ENCODE peak calls at places on chromosomes 6 and 20, in four cellular contexts. Q is fibroblast of mammary gland, K is BE2C, A is A549. H is an unnamed sample.

GRCh38 chr20:43843096-43843964 is 71.3 kb upstream of the TOX2 start:
- DNase-seq in Q (peak), K (no peak), A (no peak), H (no peak)

GRCh38 chr20:10563935-10564492 is 109.8 kb downstream of the JAG1 start:
- DNase-seq in Q (no peak), K (no peak), A (no peak), H (no peak)

GRCh38 chr20:32325706-32326506 is 32.2 kb upstream of the ASXL1 start:
- DNase-seq in Q (peak), K (no peak), A (peak), H (no peak)

GRCh38 chr6:34465551-34466241 is at the start of gene PACSIN1:
- DNase-seq in Q (no peak), K (peak), A (no peak), H (peak)

GRCh38 chr20:63120286-63121090 is 95.4 kb downstream of the YTHDF1 start:
- DNase-seq in Q (no peak), K (no peak), A (no peak), H (peak)

GRCh38 chr20:44576297-44576696 is 6.1 kb upstream of the PKIG start:
- DNase-seq in Q (peak), K (no peak), A (no peak), H (no peak)

GRCh38 chr6:77462359-77463307 is 658 bp downstream of the HTR1B start:
- DNase-seq in Q (no peak), K (no peak), A (no peak), H (peak)

GRCh38 chr20:36462440-36463211 is 78.7 kb upstream of the MYL9 start:
- DNase-seq in Q (peak), K (peak), A (no peak), H (peak)

GRCh38 chr6:131958551-131959470 is 7.6 kb upstream of the CCN2 start:
- DNase-seq in Q (no peak), K (no peak), A (no peak), H (no peak)

GRCh38 chr20:62893700-62894099 is 32.1 kb upstream of the TCFL5 start:
- DNase-seq in Q (no peak), K (no peak), A (no peak), H (no peak)

GRCh38 chr6:108518714-108519576 is 41.8 kb upstream of the FOXO3 start:
- DNase-seq in Q (peak), K (peak), A (peak), H (peak)

GRCh38 chr6:113011389-113011788 is 664.3 kb downstream of the RFPL4B start:
- DNase-seq in Q (no peak), K (no peak), A (no peak), H (no peak)

GRCh38 chr6:31945507-31946369 is at the start of gene CFB:
- DNase-seq in Q (peak), K (no peak), A (peak), H (no peak)

GRCh38 chr6:44388135-44388487 is 605 bp downstream of the CDC5L start:
- DNase-seq in Q (no peak), K (no peak), A (no peak), H (peak)

GRCh38 chr6:46325561-46326525 is 155.1 kb upstream of the ENPP5 start:
- DNase-seq in Q (peak), K (peak), A (no peak), H (peak)

GRCh38 chr6:20542927-20543602 is 8.8 kb downstream of the CDKAL1 start:
- DNase-seq in Q (peak), K (no peak), A (no peak), H (no peak)

GRCh38 chr6:37638414-37639079 is 59.1 kb downstream of the MDGA1 start:
- DNase-seq in Q (no peak), K (no peak), A (no peak), H (no peak)

GRCh38 chr6:137657351-137657911 is 163.2 kb upstream of the OLIG3 start:
- DNase-seq in Q (no peak), K (no peak), A (no peak), H (no peak)

GRCh38 chr6:125474061-125474460 is 172.3 kb upstream of the HDDC2 start:
- DNase-seq in Q (peak), K (no peak), A (no peak), H (no peak)

GRCh38 chr6:156564128-156564806 is 212.9 kb upstream of the ARID1B start:
- DNase-seq in Q (peak), K (peak), A (peak), H (peak)

GRCh38 chr20:9075264-9076095 is 6.6 kb downstream of the PLCB4 start:
- DNase-seq in Q (no peak), K (no peak), A (no peak), H (no peak)

GRCh38 chr20:18496042-18496441 is 983 bp downstream of the RBBP9 start:
- DNase-seq in Q (peak), K (no peak), A (no peak), H (peak)

GRCh38 chr6:116371384-116372209 is 850 bp downstream of the DSE start:
- DNase-seq in Q (peak), K (peak), A (peak), H (peak)

GRCh38 chr6:116400376-116400775 is 29.6 kb downstream of the DSE start:
- DNase-seq in Q (peak), K (no peak), A (no peak), H (no peak)

GRCh38 chr20:34675561-34675960 is 1.3 kb downstream of the PIGU start:
- DNase-seq in Q (no peak), K (no peak), A (no peak), H (no peak)

GRCh38 chr20:43983359-43983758 is 68.7 kb downstream of the TOX2 start:
- DNase-seq in Q (no peak), K (peak), A (no peak), H (no peak)

GRCh38 chr20:51431321-51431720 is 111.2 kb downstream of the NFATC2 start:
- DNase-seq in Q (no peak), K (no peak), A (no peak), H (no peak)

GRCh38 chr6:21109421-21110178 is 484.0 kb upstream of the SOX4 start:
- DNase-seq in Q (peak), K (no peak), A (peak), H (no peak)

GRCh38 chr20:50712771-50713676 is 18.4 kb upstream of the PARD6B start:
- DNase-seq in Q (no peak), K (no peak), A (no peak), H (no peak)

GRCh38 chr20:45011108-45011526 is 44.8 kb downstream of the STK4 start:
- DNase-seq in Q (peak), K (peak), A (peak), H (peak)

GRCh38 chr20:49278036-49278816 is at the start of gene ZNFX1:
- DNase-seq in Q (peak), K (peak), A (peak), H (peak)
- TF ChIP-seq CTCF in Q (no peak), K (no peak), A (no peak), H (no peak)

GRCh38 chr6:6217838-6218237 is 102.6 kb downstream of the F13A1 start:
- DNase-seq in Q (no peak), K (no peak), A (no peak), H (no peak)
- TF ChIP-seq CTCF in Q (no peak), K (no peak), A (no peak), H (no peak)

GRCh38 chr6:164035912-164036485 is 621.5 kb downstream of the QKI start:
- DNase-seq in Q (no peak), K (no peak), A (no peak), H (peak)

GRCh38 chr6:164042212-164042611 is 627.7 kb downstream of the QKI start:
- DNase-seq in Q (no peak), K (no peak), A (no peak), H (no peak)

GRCh38 chr6:164040994-164041393 is 626.5 kb downstream of the QKI start:
- DNase-seq in Q (no peak), K (no peak), A (no peak), H (no peak)

GRCh38 chr6:164037165-164037564 is 622.6 kb downstream of the QKI start:
- DNase-seq in Q (no peak), K (no peak), A (no peak), H (no peak)

GRCh38 chr6:164039954-164040375 is 625.4 kb downstream of the QKI start:
- DNase-seq in Q (peak), K (no peak), A (no peak), H (no peak)
- TF ChIP-seq CTCF in Q (no peak), K (no peak), A (no peak), H (no peak)

GRCh38 chr6:296151-297122 is 4.2 kb downstream of the DUSP22 start:
- DNase-seq in Q (no peak), K (no peak), A (no peak), H (no peak)
- TF ChIP-seq CTCF in Q (no peak), K (no peak), A (no peak), H (no peak)

DNA sequence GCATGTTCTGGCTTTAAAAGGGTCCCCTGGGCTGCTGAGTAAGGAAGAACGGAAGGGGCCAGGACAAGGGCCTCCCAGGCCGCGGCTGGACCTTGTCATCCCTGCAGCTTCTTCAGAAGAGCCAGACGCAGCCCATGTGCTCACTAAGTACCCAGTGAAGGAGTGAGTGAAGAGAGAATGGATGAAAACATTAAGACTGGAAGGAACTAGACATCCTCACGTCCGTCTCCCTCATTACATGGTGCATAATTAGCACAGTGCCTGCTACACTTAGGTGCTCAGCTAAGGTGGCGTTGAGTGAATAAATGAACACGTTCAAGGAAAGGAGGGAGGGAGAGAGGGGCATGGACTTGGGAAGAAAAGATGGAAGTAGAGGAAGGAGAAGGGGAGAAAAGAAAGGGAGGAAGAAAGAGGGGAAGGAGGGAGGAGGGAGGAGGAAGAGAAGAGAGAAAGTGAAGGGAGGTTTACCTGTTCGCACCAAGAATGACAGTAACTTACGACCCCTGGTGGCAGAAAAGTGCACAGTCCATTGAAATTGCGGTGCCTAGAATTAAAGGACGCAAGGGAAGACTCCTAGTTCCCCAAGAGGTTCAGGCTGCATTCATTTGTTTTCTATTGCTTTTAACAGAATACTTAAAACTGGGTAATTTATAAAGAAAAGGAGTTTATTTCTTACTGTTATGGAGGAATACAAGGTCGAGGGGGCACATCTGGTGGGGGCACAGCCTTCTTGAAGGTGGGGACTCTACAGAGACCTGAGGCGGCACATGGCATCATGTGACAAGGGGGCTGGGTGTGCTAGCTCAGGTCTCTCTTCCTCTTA is 8.0 kb downstream of the TP53RK start:
- DNase-seq in Q (peak), K (peak), A (peak), H (peak)
- TF ChIP-seq CTCF in Q (peak), K (peak), A (peak), H (peak)

GRCh38 chr6:154501287-154501868 is 9.1 kb downstream of the CNKSR3 start:
- DNase-seq in Q (no peak), K (no peak), A (no peak), H (no peak)

GRCh38 chr6:154498340-154498934 is 12.0 kb downstream of the CNKSR3 start:
- DNase-seq in Q (no peak), K (no peak), A (no peak), H (no peak)

GRCh38 chr6:154502564-154502963 is 7.9 kb downstream of the CNKSR3 start:
- DNase-seq in Q (no peak), K (no peak), A (no peak), H (no peak)

GRCh38 chr6:154499854-154500589 is 10.5 kb downstream of the CNKSR3 start:
- DNase-seq in Q (no peak), K (no peak), A (no peak), H (no peak)

DNA sequence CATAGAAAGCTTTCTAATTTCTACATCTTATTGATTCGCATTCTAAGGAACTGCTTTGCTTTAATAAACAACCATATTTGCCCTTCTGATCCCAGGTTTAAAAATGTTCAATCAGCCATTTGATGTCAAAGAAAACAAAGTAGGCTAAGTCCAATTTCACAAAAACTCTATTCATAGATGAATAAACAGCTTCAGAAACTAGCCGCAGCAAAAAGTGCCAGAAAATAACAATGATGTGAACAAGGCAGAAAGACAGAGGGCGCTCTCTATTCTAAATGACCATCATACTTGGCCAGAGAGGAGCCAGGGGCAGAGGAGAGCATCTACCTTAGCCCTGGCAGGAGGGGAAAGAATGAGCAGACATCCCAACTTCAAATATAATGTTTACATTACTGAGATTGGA is 9.7 kb downstream of the CNKSR3 start:
- DNase-seq in Q (no peak), K (no peak), A (no peak), H (no peak)
- TF ChIP-seq CTCF in Q (peak), K (peak), A (peak), H (peak)

GRCh38 chr6:17707371-17707651 is 586 bp upstream of the NUP153 start:
- DNase-seq in Q (no peak), K (no peak), A (no peak), H (no peak)

GRCh38 chr6:17709476-17709875 is 2.8 kb upstream of the NUP153 start:
- DNase-seq in Q (peak), K (no peak), A (no peak), H (no peak)

GRCh38 chr6:17712573-17712972 is 5.8 kb upstream of the NUP153 start:
- DNase-seq in Q (no peak), K (no peak), A (no peak), H (no peak)

GRCh38 chr6:17706580-17707370 is at the start of gene NUP153:
- DNase-seq in Q (peak), K (peak), A (peak), H (peak)

GRCh38 chr6:17710331-17710730 is 3.6 kb upstream of the NUP153 start:
- DNase-seq in Q (peak), K (no peak), A (no peak), H (no peak)
- TF ChIP-seq CTCF in Q (no peak), K (no peak), A (no peak), H (no peak)

DNA sequence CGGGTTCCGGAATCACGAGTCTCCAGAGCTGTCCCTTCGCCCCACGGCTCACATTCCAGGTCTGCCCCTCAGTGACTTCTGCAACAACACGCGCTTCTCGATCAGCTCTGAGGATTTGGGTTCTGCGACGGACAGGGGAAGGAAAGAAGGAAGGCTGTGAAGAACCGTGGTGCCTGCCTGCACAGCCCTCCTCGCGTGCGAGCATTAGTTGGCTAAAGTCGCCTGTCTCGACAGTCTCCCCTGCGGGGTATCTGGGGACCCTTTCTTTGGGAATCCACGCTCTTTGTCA is 23.1 kb downstream of the VPS52 start:
- DNase-seq in Q (peak), K (peak), A (no peak), H (no peak)
- TF ChIP-seq CTCF in Q (no peak), K (no peak), A (no peak), H (peak)

GRCh38 chr6:73942581-73942980 is 246.6 kb downstream of the CD109 start:
- DNase-seq in Q (peak), K (no peak), A (no peak), H (no peak)
- TF ChIP-seq CTCF in Q (peak), K (no peak), A (no peak), H (no peak)

H was measured in glutamatergic neuron.